ENCODE peak calls at places on chromosomes 4 and X, in five cellular contexts. I is cardiac muscle cell, J is mucosa of descending colon, H is MCF 10A, L is BE2C. N is an unnamed sample.

GRCh38 chr4:23920296-23920695 is 30.4 kb upstream of the PPARGC1A start:
- DNase-seq in I (no peak), L (no peak), J (no peak), H (no peak), N (no peak)

GRCh38 chr4:53366301-53366716 is 448 bp upstream of the SCFD2 start:
- DNase-seq in H (no peak), I (no peak), J (no peak), L (no peak), N (no peak)

GRCh38 chr4:18022572-18023039 is 1.1 kb upstream of the LCORL start:
- DNase-seq in I (no peak), J (no peak), H (no peak), L (no peak), N (no peak)

GRCh38 chr4:71772592-71772991 is 11.3 kb downstream of the GC start:
- DNase-seq in I (peak), L (no peak), H (peak), J (no peak), N (no peak)

GRCh38 chr4:1011022-1011694 is at the start of gene FGFRL1:
- DNase-seq in L (peak), I (peak), J (peak), H (peak), N (peak)

GRCh38 chr4:845233-845835 is 19.4 kb upstream of the CPLX1 start:
- DNase-seq in I (no peak), L (no peak), H (no peak), J (no peak), N (peak)

GRCh38 chr4:185685804-185686203 is 126.2 kb downstream of the SORBS2 start:
- DNase-seq in L (no peak), H (no peak), I (no peak), J (no peak), N (no peak)

GRCh38 chr4:8362483-8362882 is 78.0 kb downstream of the ACOX3 start:
- DNase-seq in H (peak), I (no peak), J (no peak), L (no peak), N (no peak)

GRCh38 chr4:44738615-44739014 is 12.3 kb upstream of the GNPDA2 start:
- DNase-seq in L (no peak), J (no peak), I (no peak), H (peak), N (peak)

GRCh38 chr4:158710814-158711213 is 12.4 kb downstream of the PPID start:
- DNase-seq in H (no peak), L (no peak), J (no peak), I (no peak), N (no peak)

GRCh38 chrX:44042124-44042523 is 68.9 kb upstream of the NDP start:
- DNase-seq in I (no peak), J (no peak), L (no peak), H (no peak), N (no peak)

GRCh38 chr4:133775881-133776280 is 425.7 kb downstream of the PABPC4L start:
- DNase-seq in I (no peak), L (no peak), J (no peak), H (peak), N (no peak)

GRCh38 chr4:79024371-79024770 is 85.1 kb upstream of the PAQR3 start:
- DNase-seq in J (no peak), I (no peak), H (no peak), L (peak), N (no peak)

GRCh38 chr4:177118596-177118995 is 191.1 kb upstream of the NEIL3 start:
- DNase-seq in J (no peak), I (no peak), H (peak), L (no peak), N (peak)

GRCh38 chr4:185143596-185143969 is 517 bp downstream of the SLC25A4 start:
- DNase-seq in L (peak), H (peak), I (peak), J (peak), N (peak)

GRCh38 chrX:12657881-12658280 is 133.3 kb upstream of the PRPS2 start:
- DNase-seq in H (no peak), J (no peak), I (no peak), L (no peak), N (no peak)

GRCh38 chrX:151153086-151153485 is 23.3 kb upstream of the GPR50 start:
- DNase-seq in H (peak), I (peak), J (no peak), L (peak), N (peak)

GRCh38 chr4:174245714-174246113 is 37.8 kb downstream of the FBXO8 start:
- DNase-seq in I (no peak), L (no peak), H (no peak), J (no peak), N (no peak)

GRCh38 chr4:168082379-168082778 is 10.0 kb upstream of the ANXA10 start:
- DNase-seq in H (no peak), L (no peak), J (no peak), I (no peak), N (no peak)

GRCh38 chr4:5142726-5143125 is 91.4 kb downstream of the STK32B start:
- DNase-seq in J (no peak), L (peak), I (peak), H (peak), N (peak)

GRCh38 chr4:141046255-141046654 is 87.0 kb downstream of the RNF150 start:
- DNase-seq in L (no peak), I (no peak), H (peak), J (no peak), N (peak)

GRCh38 chr4:24753519-24753918 is 41.9 kb upstream of the SOD3 start:
- DNase-seq in I (no peak), L (no peak), H (peak), J (no peak), N (peak)

GRCh38 chr4:123244233-123244632 is 152.4 kb upstream of the SPRY1 start:
- DNase-seq in I (no peak), J (no peak), L (no peak), H (peak), N (peak)

GRCh38 chr4:147709999-147710398 is 21.9 kb upstream of the ARHGAP10 start:
- DNase-seq in L (no peak), H (no peak), I (no peak), J (no peak), N (no peak)

GRCh38 chr4:16123356-16124084 is 39.7 kb upstream of the PROM1 start:
- DNase-seq in J (no peak), I (no peak), L (no peak), H (no peak), N (no peak)

GRCh38 chr4:128572778-128573241 is 236.7 kb upstream of the JADE1 start:
- DNase-seq in H (no peak), J (no peak), I (no peak), L (no peak), N (no peak)

GRCh38 chr4:185945238-185945637 is 123.7 kb upstream of the TLR3 start:
- DNase-seq in I (no peak), J (no peak), H (peak), L (no peak), N (no peak)

GRCh38 chr4:169225058-169225751 is 45.6 kb downstream of the SH3RF1 start:
- DNase-seq in J (no peak), H (peak), I (no peak), L (no peak), N (peak)

GRCh38 chr4:174214102-174214878 is 69.2 kb downstream of the FBXO8 start:
- DNase-seq in L (no peak), I (no peak), H (no peak), J (peak), N (no peak)

GRCh38 chrX:2631743-2632532 is 59.2 kb upstream of the CD99 start:
- DNase-seq in H (no peak), I (no peak), J (no peak), L (no peak), N (no peak)

GRCh38 chrX:63657821-63658220 is 127.2 kb downstream of the ARHGEF9 start:
- DNase-seq in I (peak), H (peak), J (no peak), L (no peak), N (peak)

GRCh38 chr4:33111106-33111505 is 2390.9 kb downstream of the PCDH7 start:
- DNase-seq in H (no peak), J (no peak), L (no peak), I (no peak), N (no peak)

GRCh38 chr4:16812041-16812440 is 86.4 kb downstream of the LDB2 start:
- DNase-seq in J (no peak), H (no peak), I (no peak), L (no peak), N (no peak)

GRCh38 chrX:53223068-53223693 is 1.8 kb downstream of the KDM5C start:
- DNase-seq in I (peak), H (peak), J (no peak), L (no peak), N (no peak)

GRCh38 chrX:14032383-14032782 is 2.7 kb upstream of the GEMIN8 start:
- DNase-seq in J (no peak), H (peak), I (peak), L (peak), N (peak)

GRCh38 chrX:50100188-50100587 is 100.6 kb downstream of the AKAP4 start:
- DNase-seq in I (peak), H (peak), L (peak), J (no peak), N (no peak)